ENCODE peak calls at places on chromosomes 5 and 9, in ten cellular contexts. One of them, this sample, is unnamed.

GRCh38 chr5:113336975-113337374 is 97.8 kb downstream of the TSSK1B start:
- DNase-seq in astrocyte of the spinal cord: peak; percentile 74
- DNase-seq in IMR-90: peak; percentile 77
- DNase-seq in CD8-positive, alpha-beta T cell: no peak
- DNase-seq in epithelial cell of esophagus: peak; percentile 64
- DNase-seq in pancreas: peak; percentile 36
- DNase-seq in cardiac fibroblast: peak; percentile 87
- DNase-seq in astrocyte of the cerebellum: peak; percentile 48
- DNase-seq in GM23338: peak; percentile 77
- DNase-seq in lung: no peak
- DNase-seq in this sample: no peak

GRCh38 chr9:113501129-113501686 is 37.7 kb downstream of the RGS3 start:
- DNase-seq in astrocyte of the spinal cord: no peak
- DNase-seq in IMR-90: no peak
- DNase-seq in CD8-positive, alpha-beta T cell: no peak
- DNase-seq in epithelial cell of esophagus: no peak
- DNase-seq in pancreas: no peak
- DNase-seq in cardiac fibroblast: no peak
- DNase-seq in astrocyte of the cerebellum: no peak
- DNase-seq in GM23338: peak; percentile 89
- DNase-seq in lung: no peak
- DNase-seq in this sample: no peak

GRCh38 chr9:120842685-120843485 is at the start of gene PSMD5:
- DNase-seq in astrocyte of the spinal cord: peak; percentile 100
- DNase-seq in IMR-90: peak; percentile 100
- DNase-seq in CD8-positive, alpha-beta T cell: peak; percentile 95
- DNase-seq in epithelial cell of esophagus: peak; percentile 100
- DNase-seq in pancreas: peak; percentile 99
- DNase-seq in cardiac fibroblast: peak; percentile 100
- DNase-seq in astrocyte of the cerebellum: peak; percentile 99
- DNase-seq in GM23338: peak; percentile 100
- DNase-seq in lung: peak; percentile 99
- DNase-seq in this sample: peak; percentile 98

GRCh38 chr9:33620738-33621439 is 96.8 kb downstream of the ANKRD18B start:
- DNase-seq in astrocyte of the spinal cord: peak; percentile 71
- DNase-seq in IMR-90: peak; percentile 84
- DNase-seq in CD8-positive, alpha-beta T cell: no peak
- DNase-seq in epithelial cell of esophagus: peak; percentile 99
- DNase-seq in pancreas: no peak
- DNase-seq in cardiac fibroblast: peak; percentile 67
- DNase-seq in astrocyte of the cerebellum: peak; percentile 23
- DNase-seq in GM23338: no peak
- DNase-seq in lung: no peak
- DNase-seq in this sample: peak; percentile 49

GRCh38 chr9:75235632-75236031 is 147.3 kb downstream of the OSTF1 start:
- DNase-seq in astrocyte of the spinal cord: no peak
- DNase-seq in IMR-90: no peak
- DNase-seq in CD8-positive, alpha-beta T cell: no peak
- DNase-seq in epithelial cell of esophagus: peak; percentile 95
- DNase-seq in pancreas: no peak
- DNase-seq in cardiac fibroblast: peak; percentile 27
- DNase-seq in astrocyte of the cerebellum: no peak
- DNase-seq in GM23338: peak; percentile 31
- DNase-seq in lung: peak; percentile 36
- DNase-seq in this sample: no peak

GRCh38 chr5:74261906-74262305 is 378.6 kb downstream of the ENC1 start:
- DNase-seq in astrocyte of the spinal cord: no peak
- DNase-seq in IMR-90: peak; percentile 20
- DNase-seq in CD8-positive, alpha-beta T cell: no peak
- DNase-seq in epithelial cell of esophagus: no peak
- DNase-seq in pancreas: peak; percentile 38
- DNase-seq in cardiac fibroblast: no peak
- DNase-seq in astrocyte of the cerebellum: no peak
- DNase-seq in GM23338: no peak
- DNase-seq in lung: no peak
- DNase-seq in this sample: no peak

GRCh38 chr5:74386571-74387334 is 253.8 kb downstream of the ENC1 start:
- DNase-seq in astrocyte of the spinal cord: peak; percentile 78
- DNase-seq in IMR-90: peak; percentile 75
- DNase-seq in CD8-positive, alpha-beta T cell: no peak
- DNase-seq in epithelial cell of esophagus: peak; percentile 93
- DNase-seq in pancreas: no peak
- DNase-seq in cardiac fibroblast: peak; percentile 70
- DNase-seq in astrocyte of the cerebellum: peak; percentile 63
- DNase-seq in GM23338: no peak
- DNase-seq in lung: no peak
- DNase-seq in this sample: peak; percentile 33

GRCh38 chr5:171207256-171207866 is 101.7 kb upstream of the TLX3 start:
- DNase-seq in astrocyte of the spinal cord: peak; percentile 53
- DNase-seq in IMR-90: peak; percentile 57
- DNase-seq in CD8-positive, alpha-beta T cell: peak; percentile 17
- DNase-seq in epithelial cell of esophagus: peak; percentile 53
- DNase-seq in pancreas: peak; percentile 9
- DNase-seq in cardiac fibroblast: peak; percentile 75
- DNase-seq in astrocyte of the cerebellum: peak; percentile 18
- DNase-seq in GM23338: peak; percentile 80
- DNase-seq in lung: no peak
- DNase-seq in this sample: no peak

GRCh38 chr5:66945389-66946349 is 250.9 kb downstream of the CD180 start:
- DNase-seq in astrocyte of the spinal cord: no peak
- DNase-seq in IMR-90: peak; percentile 24
- DNase-seq in CD8-positive, alpha-beta T cell: no peak
- DNase-seq in epithelial cell of esophagus: peak; percentile 6
- DNase-seq in pancreas: no peak
- DNase-seq in cardiac fibroblast: peak; percentile 45
- DNase-seq in astrocyte of the cerebellum: no peak
- DNase-seq in GM23338: no peak
- DNase-seq in lung: no peak
- DNase-seq in this sample: no peak

GRCh38 chr5:115962565-115963402 is 509 bp downstream of the LVRN start:
- DNase-seq in astrocyte of the spinal cord: no peak
- DNase-seq in IMR-90: no peak
- DNase-seq in CD8-positive, alpha-beta T cell: no peak
- DNase-seq in epithelial cell of esophagus: no peak
- DNase-seq in pancreas: peak; percentile 25
- DNase-seq in cardiac fibroblast: peak; percentile 29
- DNase-seq in astrocyte of the cerebellum: no peak
- DNase-seq in GM23338: peak; percentile 70
- DNase-seq in lung: no peak
- DNase-seq in this sample: no peak

GRCh38 chr9:89313842-89314241 is 2.8 kb downstream of the CKS2 start:
- DNase-seq in astrocyte of the spinal cord: no peak
- DNase-seq in IMR-90: peak; percentile 46
- DNase-seq in CD8-positive, alpha-beta T cell: no peak
- DNase-seq in epithelial cell of esophagus: no peak
- DNase-seq in pancreas: no peak
- DNase-seq in cardiac fibroblast: peak; percentile 33
- DNase-seq in astrocyte of the cerebellum: no peak
- DNase-seq in GM23338: no peak
- DNase-seq in lung: no peak
- DNase-seq in this sample: no peak

GRCh38 chr9:89317282-89317681 is 1.0 kb upstream of the SECISBP2 start:
- DNase-seq in astrocyte of the spinal cord: no peak
- DNase-seq in IMR-90: no peak
- DNase-seq in CD8-positive, alpha-beta T cell: no peak
- DNase-seq in epithelial cell of esophagus: no peak
- DNase-seq in pancreas: no peak
- DNase-seq in cardiac fibroblast: no peak
- DNase-seq in astrocyte of the cerebellum: no peak
- DNase-seq in GM23338: peak; percentile 7
- DNase-seq in lung: no peak
- DNase-seq in this sample: no peak

GRCh38 chr9:89318123-89319014 is at the start of gene SECISBP2:
- DNase-seq in astrocyte of the spinal cord: peak; percentile 99
- DNase-seq in IMR-90: peak; percentile 97
- DNase-seq in CD8-positive, alpha-beta T cell: peak; percentile 92
- DNase-seq in epithelial cell of esophagus: peak; percentile 96
- DNase-seq in pancreas: peak; percentile 97
- DNase-seq in cardiac fibroblast: peak; percentile 98
- DNase-seq in astrocyte of the cerebellum: peak; percentile 95
- DNase-seq in GM23338: peak; percentile 97
- DNase-seq in lung: peak; percentile 94
- DNase-seq in this sample: peak; percentile 78

GRCh38 chr9:89314955-89315354 is 3.3 kb upstream of the SECISBP2 start:
- DNase-seq in astrocyte of the spinal cord: no peak
- DNase-seq in IMR-90: no peak
- DNase-seq in CD8-positive, alpha-beta T cell: no peak
- DNase-seq in epithelial cell of esophagus: no peak
- DNase-seq in pancreas: no peak
- DNase-seq in cardiac fibroblast: no peak
- DNase-seq in astrocyte of the cerebellum: no peak
- DNase-seq in GM23338: no peak
- DNase-seq in lung: no peak
- DNase-seq in this sample: no peak

DNA sequence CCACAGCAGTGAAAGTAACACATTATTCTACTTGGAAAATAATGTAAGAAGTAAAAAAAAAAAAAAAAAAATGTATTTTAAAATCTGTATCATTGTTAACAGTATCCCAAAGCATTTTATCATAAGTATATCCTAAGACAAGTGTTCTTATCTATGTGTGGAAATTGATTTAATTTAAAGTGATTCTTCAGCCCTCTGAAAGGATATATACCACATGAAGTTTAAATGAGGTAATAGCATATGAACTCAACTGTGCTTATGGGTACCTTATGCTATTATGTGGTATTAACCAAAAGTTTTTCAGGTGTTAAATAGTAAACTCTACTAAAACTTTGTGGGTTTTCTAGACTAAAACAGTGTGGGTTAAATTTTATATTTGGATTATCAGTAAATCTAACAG is 2.8 kb upstream of the SECISBP2 start:
- DNase-seq in astrocyte of the spinal cord: no peak
- DNase-seq in IMR-90: no peak
- DNase-seq in CD8-positive, alpha-beta T cell: no peak
- DNase-seq in epithelial cell of esophagus: no peak
- DNase-seq in pancreas: no peak
- DNase-seq in cardiac fibroblast: no peak
- DNase-seq in astrocyte of the cerebellum: no peak
- DNase-seq in GM23338: no peak
- DNase-seq in lung: no peak
- DNase-seq in this sample: no peak
- H3K4me3 ChIP-seq in astrocyte of the spinal cord: no peak overlapping the region
- H3K4me3 ChIP-seq in IMR-90: no peak overlapping the region
- H3K4me3 ChIP-seq in CD8-positive, alpha-beta T cell: no peak overlapping the region
- H3K4me3 ChIP-seq in epithelial cell of esophagus: no peak overlapping the region
- H3K4me3 ChIP-seq in pancreas: no peak overlapping the region
- H3K4me3 ChIP-seq in cardiac fibroblast: no peak overlapping the region
- H3K4me3 ChIP-seq in astrocyte of the cerebellum: no peak overlapping the region
- H3K4me3 ChIP-seq in GM23338: peak overlapping the region; percentile 10
- H3K4me3 ChIP-seq in lung: no peak overlapping the region
- H3K4me3 ChIP-seq in this sample: no peak overlapping the region

GRCh38 chr9:81851340-81851739 is 76.9 kb upstream of the SPATA31D4 start:
- DNase-seq in astrocyte of the spinal cord: no peak
- DNase-seq in IMR-90: no peak
- DNase-seq in CD8-positive, alpha-beta T cell: no peak
- DNase-seq in epithelial cell of esophagus: no peak
- DNase-seq in pancreas: no peak
- DNase-seq in cardiac fibroblast: no peak
- DNase-seq in astrocyte of the cerebellum: no peak
- DNase-seq in GM23338: no peak
- DNase-seq in lung: no peak
- DNase-seq in this sample: no peak

GRCh38 chr9:81844131-81844567 is 84.1 kb upstream of the SPATA31D4 start:
- DNase-seq in astrocyte of the spinal cord: no peak
- DNase-seq in IMR-90: no peak
- DNase-seq in CD8-positive, alpha-beta T cell: no peak
- DNase-seq in epithelial cell of esophagus: peak; percentile 29
- DNase-seq in pancreas: no peak
- DNase-seq in cardiac fibroblast: no peak
- DNase-seq in astrocyte of the cerebellum: no peak
- DNase-seq in GM23338: no peak
- DNase-seq in lung: no peak
- DNase-seq in this sample: no peak

GRCh38 chr9:81847181-81847915 is 80.9 kb upstream of the SPATA31D4 start:
- DNase-seq in astrocyte of the spinal cord: no peak
- DNase-seq in IMR-90: no peak
- DNase-seq in CD8-positive, alpha-beta T cell: no peak
- DNase-seq in epithelial cell of esophagus: no peak
- DNase-seq in pancreas: no peak
- DNase-seq in cardiac fibroblast: no peak
- DNase-seq in astrocyte of the cerebellum: no peak
- DNase-seq in GM23338: no peak
- DNase-seq in lung: no peak
- DNase-seq in this sample: no peak

GRCh38 chr9:81849631-81850259 is 78.5 kb upstream of the SPATA31D4 start:
- DNase-seq in astrocyte of the spinal cord: no peak
- DNase-seq in IMR-90: no peak
- DNase-seq in CD8-positive, alpha-beta T cell: no peak
- DNase-seq in epithelial cell of esophagus: peak; percentile 48
- DNase-seq in pancreas: no peak
- DNase-seq in cardiac fibroblast: peak; percentile 39
- DNase-seq in astrocyte of the cerebellum: no peak
- DNase-seq in GM23338: peak; percentile 10
- DNase-seq in lung: no peak
- DNase-seq in this sample: no peak

GRCh38 chr9:81848472-81848871 is 79.8 kb upstream of the SPATA31D4 start:
- DNase-seq in astrocyte of the spinal cord: peak; percentile 56
- DNase-seq in IMR-90: peak; percentile 66
- DNase-seq in CD8-positive, alpha-beta T cell: no peak
- DNase-seq in epithelial cell of esophagus: peak; percentile 42
- DNase-seq in pancreas: no peak
- DNase-seq in cardiac fibroblast: peak; percentile 61
- DNase-seq in astrocyte of the cerebellum: no peak
- DNase-seq in GM23338: peak; percentile 25
- DNase-seq in lung: no peak
- DNase-seq in this sample: no peak
- TF ChIP-seq CTCF in astrocyte of the spinal cord: peak; percentile 35
- TF ChIP-seq CTCF in IMR-90: peak; percentile 63
- TF ChIP-seq CTCF in CD8-positive, alpha-beta T cell: no peak
- TF ChIP-seq CTCF in epithelial cell of esophagus: peak; percentile 48
- TF ChIP-seq CTCF in pancreas: peak; percentile 28
- TF ChIP-seq CTCF in cardiac fibroblast: peak; percentile 45
- TF ChIP-seq CTCF in astrocyte of the cerebellum: peak; percentile 41
- TF ChIP-seq CTCF in GM23338: peak; percentile 45
- TF ChIP-seq CTCF in lung: peak; percentile 9
- TF ChIP-seq CTCF in this sample: peak; percentile 37

DNA sequence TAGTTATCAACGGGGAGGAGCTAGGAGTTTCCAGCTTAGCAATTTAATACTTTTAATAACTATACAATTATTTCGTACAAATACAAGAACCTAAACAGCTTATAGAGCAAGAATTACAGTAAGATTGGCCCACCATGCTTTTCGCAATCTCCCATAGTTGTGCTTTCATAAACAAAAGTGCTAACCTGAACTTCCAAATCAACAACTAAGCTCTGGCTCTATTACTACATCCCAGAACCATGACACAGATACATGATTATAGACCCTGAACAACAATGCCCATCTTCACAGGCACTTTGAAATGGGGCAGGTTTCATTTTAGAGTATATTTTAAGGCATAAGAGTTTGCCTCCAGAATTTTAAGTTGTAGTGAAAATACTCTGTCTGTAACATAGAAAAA is 203.5 kb downstream of the DMRTA1 start:
- DNase-seq in astrocyte of the spinal cord: no peak
- DNase-seq in IMR-90: no peak
- DNase-seq in CD8-positive, alpha-beta T cell: no peak
- DNase-seq in epithelial cell of esophagus: no peak
- DNase-seq in pancreas: no peak
- DNase-seq in cardiac fibroblast: no peak
- DNase-seq in astrocyte of the cerebellum: no peak
- DNase-seq in GM23338: no peak
- DNase-seq in lung: no peak
- DNase-seq in this sample: no peak
- H3K4me3 ChIP-seq in astrocyte of the spinal cord: no peak overlapping the region
- H3K4me3 ChIP-seq in IMR-90: no peak overlapping the region
- H3K4me3 ChIP-seq in CD8-positive, alpha-beta T cell: no peak overlapping the region
- H3K4me3 ChIP-seq in epithelial cell of esophagus: no peak overlapping the region
- H3K4me3 ChIP-seq in pancreas: no peak overlapping the region
- H3K4me3 ChIP-seq in cardiac fibroblast: no peak overlapping the region
- H3K4me3 ChIP-seq in astrocyte of the cerebellum: no peak overlapping the region
- H3K4me3 ChIP-seq in GM23338: no peak overlapping the region
- H3K4me3 ChIP-seq in lung: no peak overlapping the region
- H3K4me3 ChIP-seq in this sample: no peak overlapping the region

GRCh38 chr5:169160405-169160901 is 140.5 kb downstream of the SLIT3 start:
- DNase-seq in astrocyte of the spinal cord: peak; percentile 8
- DNase-seq in IMR-90: no peak
- DNase-seq in CD8-positive, alpha-beta T cell: no peak
- DNase-seq in epithelial cell of esophagus: peak; percentile 10
- DNase-seq in pancreas: peak; percentile 44
- DNase-seq in cardiac fibroblast: peak; percentile 40
- DNase-seq in astrocyte of the cerebellum: no peak
- DNase-seq in GM23338: peak; percentile 47
- DNase-seq in lung: no peak
- DNase-seq in this sample: no peak
- TF ChIP-seq CTCF in astrocyte of the spinal cord: peak; percentile 24
- TF ChIP-seq CTCF in IMR-90: no peak
- TF ChIP-seq CTCF in CD8-positive, alpha-beta T cell: no peak
- TF ChIP-seq CTCF in epithelial cell of esophagus: no peak
- TF ChIP-seq CTCF in pancreas: no peak
- TF ChIP-seq CTCF in cardiac fibroblast: no peak
- TF ChIP-seq CTCF in astrocyte of the cerebellum: peak; percentile 44
- TF ChIP-seq CTCF in GM23338: peak; percentile 48
- TF ChIP-seq CTCF in lung: no peak
- TF ChIP-seq CTCF in this sample: peak; percentile 9